ENCODE peak calls at places on chromosome 1, in eight cellular contexts. W is fibroblast of mammary gland, T is astrocyte of the cerebellum, Y is cardiac muscle cell, C is choroid plexus epithelial cell, N is astrocyte, P is fibroblast of the aortic adventitia, S is prostate gland. X is an unnamed sample.

GRCh38 chr1:150196411-150196810 is 39.5 kb downstream of the ANP32E start:
- DNase-seq in W (no peak), T (no peak), Y (no peak), C (no peak), N (no peak), P (no peak), S (no peak), X (no peak)

GRCh38 chr1:6795661-6796060 is 10.4 kb downstream of the CAMTA1 start:
- DNase-seq in W (peak), T (peak), Y (peak), C (peak), N (peak), P (peak), S (no peak), X (peak)

GRCh38 chr1:104132386-104132973 is 382.8 kb downstream of the AMY1C start:
- DNase-seq in W (peak), T (peak), Y (peak), C (peak), N (no peak), P (no peak), S (no peak), X (no peak)

GRCh38 chr1:1938276-1938573 is 19.1 kb upstream of the TMEM52 start:
- DNase-seq in W (no peak), T (no peak), Y (no peak), C (no peak), N (no peak), P (no peak), S (no peak), X (no peak)

GRCh38 chr1:189185077-189185476 is 1292.6 kb downstream of the BRINP3 start:
- DNase-seq in W (no peak), T (no peak), Y (no peak), C (no peak), N (no peak), P (no peak), S (no peak), X (peak)

GRCh38 chr1:1808206-1808605 is 29.9 kb upstream of the NADK start:
- DNase-seq in W (no peak), T (no peak), Y (no peak), C (no peak), N (no peak), P (no peak), S (no peak), X (no peak)

GRCh38 chr1:220786337-220787068 is at the start of gene MTARC1:
- DNase-seq in W (peak), T (no peak), Y (peak), C (peak), N (peak), P (peak), S (peak), X (peak)

GRCh38 chr1:38009088-38009840 is 3.3 kb upstream of the UTP11 start:
- DNase-seq in W (peak), T (no peak), Y (peak), C (peak), N (peak), P (peak), S (no peak), X (peak)

GRCh38 chr1:27350673-27351540 is 9.1 kb downstream of the SYTL1 start:
- DNase-seq in W (no peak), T (no peak), Y (peak), C (peak), N (peak), P (no peak), S (no peak), X (no peak)

GRCh38 chr1:203351037-203351625 is at the start of gene FMOD:
- DNase-seq in W (peak), T (no peak), Y (peak), C (peak), N (peak), P (peak), S (peak), X (peak)

GRCh38 chr1:204453141-204453772 is 41.3 kb downstream of the PIK3C2B start:
- DNase-seq in W (no peak), T (no peak), Y (no peak), C (no peak), N (no peak), P (no peak), S (no peak), X (no peak)

GRCh38 chr1:6962956-6963915 is 178.0 kb downstream of the CAMTA1 start:
- DNase-seq in W (peak), T (no peak), Y (no peak), C (peak), N (no peak), P (no peak), S (no peak), X (no peak)

GRCh38 chr1:233367057-233367759 is 39.7 kb downstream of the MAP3K21 start:
- DNase-seq in W (no peak), T (peak), Y (no peak), C (no peak), N (peak), P (peak), S (no peak), X (peak)

GRCh38 chr1:1599919-1600860 is at the start of gene FNDC10:
- DNase-seq in W (no peak), T (no peak), Y (no peak), C (no peak), N (no peak), P (no peak), S (no peak), X (no peak)

GRCh38 chr1:13760921-13761320 is 60.9 kb downstream of the PRDM2 start:
- DNase-seq in W (no peak), T (no peak), Y (no peak), C (no peak), N (no peak), P (no peak), S (peak), X (no peak)

GRCh38 chr1:197065549-197065948 is 1.5 kb downstream of the F13B start:
- DNase-seq in W (peak), T (no peak), Y (peak), C (peak), N (peak), P (peak), S (no peak), X (peak)

GRCh38 chr1:45793942-45794604 is 9.3 kb upstream of the MAST2 start:
- DNase-seq in W (no peak), T (no peak), Y (no peak), C (peak), N (no peak), P (no peak), S (no peak), X (no peak)

GRCh38 chr1:40407453-40407852 is 33.9 kb downstream of the SMAP2 start:
- DNase-seq in W (no peak), T (no peak), Y (no peak), C (no peak), N (no peak), P (no peak), S (no peak), X (no peak)

GRCh38 chr1:13593511-13594131 is 10.0 kb downstream of the PDPN start:
- DNase-seq in W (peak), T (peak), Y (peak), C (peak), N (peak), P (peak), S (no peak), X (peak)

GRCh38 chr1:20380616-20381035 is 90.0 kb downstream of the VWA5B1 start:
- DNase-seq in W (peak), T (peak), Y (peak), C (peak), N (peak), P (peak), S (no peak), X (peak)

GRCh38 chr1:100950776-100951175 is 54.9 kb downstream of the SLC30A7 start:
- DNase-seq in W (peak), T (peak), Y (peak), C (peak), N (peak), P (peak), S (no peak), X (peak)

GRCh38 chr1:63319069-63320023 is 3.0 kb upstream of the FOXD3 start:
- DNase-seq in W (no peak), T (no peak), Y (no peak), C (no peak), N (no peak), P (no peak), S (no peak), X (no peak)

GRCh38 chr1:234638832-234639799 is 29.1 kb upstream of the IRF2BP2 start:
- DNase-seq in W (peak), T (no peak), Y (no peak), C (no peak), N (no peak), P (no peak), S (no peak), X (no peak)

GRCh38 chr1:227424159-227424680 is 105.9 kb upstream of the CDC42BPA start:
- DNase-seq in W (no peak), T (no peak), Y (no peak), C (no peak), N (no peak), P (no peak), S (no peak), X (no peak)

GRCh38 chr1:90413519-90413918 is 303.6 kb downstream of the BARHL2 start:
- DNase-seq in W (no peak), T (no peak), Y (no peak), C (no peak), N (no peak), P (no peak), S (no peak), X (no peak)

GRCh38 chr1:11944358-11944981 is 10.0 kb downstream of the PLOD1 start:
- DNase-seq in W (no peak), T (no peak), Y (no peak), C (peak), N (no peak), P (no peak), S (peak), X (no peak)

GRCh38 chr1:79811173-79811572 is 804.6 kb upstream of the ADGRL4 start:
- DNase-seq in W (peak), T (peak), Y (peak), C (peak), N (peak), P (peak), S (no peak), X (peak)

GRCh38 chr1:188937965-188938551 is 1539.6 kb downstream of the BRINP3 start:
- DNase-seq in W (no peak), T (no peak), Y (peak), C (peak), N (peak), P (no peak), S (no peak), X (peak)

GRCh38 chr1:240337795-240338194 is 246.1 kb downstream of the FMN2 start:
- DNase-seq in W (peak), T (peak), Y (peak), C (peak), N (peak), P (peak), S (no peak), X (peak)

GRCh38 chr1:153349363-153350340 is 1.0 kb upstream of the PGLYRP4 start:
- DNase-seq in W (no peak), T (no peak), Y (no peak), C (no peak), N (no peak), P (no peak), S (no peak), X (no peak)

GRCh38 chr1:108554682-108555081 is 5.2 kb upstream of the EEIG2 start:
- DNase-seq in W (no peak), T (no peak), Y (no peak), C (no peak), N (no peak), P (no peak), S (no peak), X (no peak)

GRCh38 chr1:147246910-147247655 is 4.6 kb downstream of the CHD1L start:
- DNase-seq in W (peak), T (no peak), Y (no peak), C (no peak), N (no peak), P (no peak), S (no peak), X (no peak)

GRCh38 chr1:184212649-184213314 is 161.3 kb downstream of the TSEN15 start:
- DNase-seq in W (peak), T (peak), Y (peak), C (peak), N (peak), P (peak), S (no peak), X (peak)

GRCh38 chr1:170520601-170521000 is 11.4 kb upstream of the GORAB start:
- DNase-seq in W (peak), T (no peak), Y (no peak), C (no peak), N (no peak), P (peak), S (no peak), X (no peak)

GRCh38 chr1:67952071-67952470 is 98.4 kb downstream of the DIRAS3 start:
- DNase-seq in W (peak), T (peak), Y (peak), C (peak), N (peak), P (peak), S (no peak), X (peak)

GRCh38 chr1:115477071-115477470 is 139.0 kb upstream of the NGF start:
- DNase-seq in W (no peak), T (no peak), Y (no peak), C (no peak), N (no peak), P (no peak), S (no peak), X (no peak)

GRCh38 chr1:51063121-51063520 is 38.9 kb upstream of the C1orf185 start:
- DNase-seq in W (peak), T (peak), Y (peak), C (peak), N (peak), P (peak), S (no peak), X (peak)

GRCh38 chr1:82838066-82838465 is 1037.3 kb downstream of the ADGRL2 start:
- DNase-seq in W (peak), T (no peak), Y (peak), C (peak), N (peak), P (peak), S (no peak), X (peak)

GRCh38 chr1:159958721-159959380 is 4.8 kb upstream of the SLAMF9 start:
- DNase-seq in W (no peak), T (no peak), Y (no peak), C (no peak), N (no peak), P (no peak), S (no peak), X (no peak)

GRCh38 chr1:23719162-23719820 is 24.0 kb upstream of the ELOA start:
- DNase-seq in W (peak), T (peak), Y (peak), C (peak), N (peak), P (no peak), S (no peak), X (peak)

GRCh38 chr1:23720256-23720995 is 22.8 kb upstream of the ELOA start:
- DNase-seq in W (no peak), T (no peak), Y (no peak), C (peak), N (no peak), P (no peak), S (no peak), X (no peak)

GRCh38 chr1:23722652-23723051 is 20.6 kb upstream of the ELOA start:
- DNase-seq in W (no peak), T (no peak), Y (no peak), C (no peak), N (no peak), P (no peak), S (no peak), X (no peak)

DNA sequence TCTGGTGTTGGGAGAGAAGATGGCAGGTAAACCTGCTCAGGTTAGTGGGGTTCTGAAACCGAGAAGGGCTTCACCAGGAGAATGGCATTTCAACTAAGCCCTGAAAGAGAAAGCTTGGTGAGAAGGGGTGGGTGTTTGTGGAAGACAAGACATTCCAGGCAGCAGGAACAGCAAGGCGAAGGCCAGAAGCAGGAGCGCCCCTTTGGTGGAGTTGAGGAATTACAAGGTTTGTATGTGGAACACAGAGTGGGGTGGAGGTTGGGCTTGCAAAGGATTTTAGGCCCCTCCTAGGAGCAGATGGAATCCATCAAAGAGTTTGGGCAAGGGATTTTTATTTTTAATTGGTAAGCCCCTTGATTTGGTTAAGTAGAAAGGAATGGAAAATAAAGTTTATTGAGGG is 24.8 kb upstream of the ELOA start:
- DNase-seq in W (peak), T (no peak), Y (peak), C (peak), N (no peak), P (peak), S (no peak), X (peak)
- TF ChIP-seq CTCF in W (peak), T (peak), Y (peak), C (peak), N (peak), P (peak), S (no peak), X (peak)

GRCh38 chr1:33641099-33641830 is 168.8 kb downstream of the ZSCAN20 start:
- DNase-seq in W (peak), T (peak), Y (peak), C (peak), N (peak), P (peak), S (no peak), X (peak)
- TF ChIP-seq CTCF in W (peak), T (peak), Y (peak), C (peak), N (peak), P (peak), S (no peak), X (peak)

GRCh38 chr1:95375201-95375600 is 141.2 kb downstream of the RWDD3 start:
- DNase-seq in W (no peak), T (no peak), Y (no peak), C (no peak), N (no peak), P (no peak), S (no peak), X (no peak)
- TF ChIP-seq CTCF in W (no peak), T (no peak), Y (no peak), C (no peak), N (no peak), P (no peak), S (no peak), X (no peak)

DNA sequence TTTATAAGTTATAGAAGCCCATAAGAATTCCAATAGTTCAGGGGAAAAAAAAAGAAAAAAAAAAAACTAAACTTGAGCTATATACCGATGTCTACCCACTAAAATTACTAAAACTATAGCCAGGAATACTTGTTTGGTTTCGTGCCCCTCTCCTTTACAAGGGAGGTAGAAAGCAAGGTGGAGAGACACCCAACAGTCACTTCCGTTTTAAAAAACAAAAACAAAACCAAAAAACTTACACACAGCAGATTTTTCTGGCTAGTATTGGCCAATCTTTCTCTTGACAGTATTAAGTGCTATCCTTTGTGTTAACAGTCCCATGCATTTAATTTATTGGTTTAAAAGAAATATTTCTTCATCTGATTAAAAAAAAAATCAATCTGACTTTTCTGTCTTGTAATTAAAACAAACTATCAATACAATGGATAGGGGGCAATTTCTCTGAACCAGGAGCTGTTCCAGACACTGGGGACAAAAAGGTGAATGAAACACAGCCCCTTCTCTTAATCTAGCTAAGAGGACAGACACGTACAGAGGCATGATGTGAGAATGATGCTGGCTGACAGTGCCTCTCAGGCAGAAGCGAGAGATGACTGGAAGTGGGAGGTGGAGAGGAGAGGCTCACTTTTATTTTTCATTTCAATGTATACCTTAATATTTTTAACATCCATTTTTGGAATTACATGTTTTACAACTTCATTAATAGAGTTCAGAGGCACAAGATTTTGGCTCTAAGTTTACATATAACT is 214.8 kb downstream of the RERE start:
- DNase-seq in W (no peak), T (no peak), Y (no peak), C (no peak), N (no peak), P (no peak), S (no peak), X (no peak)
- TF ChIP-seq CTCF in W (no peak), T (no peak), Y (no peak), C (no peak), N (no peak), P (no peak), S (no peak), X (no peak)

X was measured in fibroblast of pulmonary artery.